ENCODE peak calls at places on chromosomes 13 and 19, in five cellular contexts. O, L, Q, B and R are unnamed samples.

GRCh38 chr19:3369337-3370213 is 3.2 kb downstream of the NFIC start:
- DNase-seq in O (peak; percentile 63), B (no peak), Q (peak; percentile 61), L (no peak), R (no peak)

GRCh38 chr19:3366761-3367571 is 583 bp downstream of the NFIC start:
- DNase-seq in Q (peak; percentile 81), B (no peak), O (no peak), L (peak; percentile 86), R (no peak)

GRCh38 chr19:44726465-44726864 is 22.0 kb upstream of the BCL3 start:
- DNase-seq in B (no peak), Q (no peak), O (no peak), L (no peak), R (no peak)

GRCh38 chr19:27964165-27964564 is 1248.8 kb downstream of the UQCRFS1 start:
- DNase-seq in B (no peak), L (no peak), O (no peak), Q (no peak), R (no peak)

GRCh38 chr19:5038631-5039271 is 69.8 kb downstream of the KDM4B start:
- DNase-seq in O (peak; percentile 24), Q (peak; percentile 33), L (peak; percentile 72), B (no peak), R (peak; percentile 54)

GRCh38 chr13:107234315-107234714 is 666.4 kb upstream of the ARGLU1 start:
- DNase-seq in Q (no peak), B (no peak), O (no peak), L (no peak), R (no peak)

GRCh38 chr13:113357529-113357928 is 6.4 kb downstream of the GRTP1 start:
- DNase-seq in B (no peak), O (peak; percentile 89), Q (no peak), L (no peak), R (no peak)

GRCh38 chr13:32278456-32278855 is 36.7 kb downstream of the ZAR1L start:
- DNase-seq in O (peak; percentile 91), B (no peak), Q (no peak), L (no peak), R (no peak)

GRCh38 chr19:50494186-50495019 is 16.6 kb downstream of the JOSD2 start:
- DNase-seq in O (no peak), B (no peak), L (no peak), Q (no peak), R (no peak)

GRCh38 chr19:24062222-24062621 is 24.8 kb upstream of the ZNF254 start:
- DNase-seq in Q (no peak), O (peak; percentile 39), L (no peak), B (no peak), R (no peak)

GRCh38 chr19:7482584-7483439 is 6.0 kb downstream of the PEX11G start:
- DNase-seq in O (no peak), L (peak; percentile 91), Q (peak; percentile 74), B (no peak), R (no peak)
- TF ChIP-seq RCOR1 in O (no peak), L (peak; percentile 12), Q (no peak), B (no peak), R (no peak)

GRCh38 chr13:23928985-23929384 is 31.7 kb upstream of the C1QTNF9B start:
- DNase-seq in B (no peak), L (peak; percentile 9), Q (no peak), O (peak; percentile 90), R (peak; percentile 13)

GRCh38 chr13:23934481-23934880 is 37.2 kb upstream of the C1QTNF9B start:
- DNase-seq in B (no peak), O (peak; percentile 18), Q (no peak), L (no peak), R (no peak)
- TF ChIP-seq RCOR1 in B (no peak), O (no peak), Q (no peak), L (no peak), R (no peak)

DNA sequence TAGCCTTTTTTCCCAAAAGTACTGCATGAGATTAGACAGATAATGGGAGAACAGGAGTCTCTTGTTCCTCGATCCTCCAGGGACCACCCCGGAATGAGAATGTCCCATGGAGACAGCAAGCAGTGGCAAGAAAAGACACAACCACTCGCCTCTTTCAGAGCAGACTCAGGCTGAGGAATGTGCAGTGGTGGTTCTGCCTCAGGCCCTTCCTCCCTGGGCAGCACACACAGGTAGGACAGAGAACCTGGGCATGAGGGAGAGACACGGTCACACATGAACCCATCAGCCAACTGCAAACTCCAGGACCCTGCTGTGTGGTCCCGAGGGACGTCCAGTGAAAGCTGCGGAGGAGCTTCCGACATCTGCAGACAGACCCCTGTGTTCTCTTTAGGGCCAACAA is 31.0 kb downstream of the CRYL1 start:
- DNase-seq in O (no peak), B (no peak), Q (no peak), L (no peak), R (no peak)
- TF ChIP-seq RCOR1 in O (no peak), B (no peak), Q (no peak), L (no peak), R (no peak)

GRCh38 chr19:51783373-51783772 is 11.6 kb upstream of the FPR3 start:
- DNase-seq in L (no peak), O (no peak), Q (peak; percentile 72), B (no peak), R (no peak)
- TF ChIP-seq RCOR1 in L (no peak), O (no peak), Q (no peak), B (no peak), R (no peak)

GRCh38 chr13:42266464-42266863 is 5.5 kb upstream of the AKAP11 start:
- DNase-seq in Q (no peak), L (no peak), B (no peak), O (peak; percentile 79), R (no peak)
- TF ChIP-seq RCOR1 in Q (no peak), L (no peak), B (no peak), O (no peak), R (no peak)